ENCODE peak calls at places on chromosomes 4 and X, in nine cellular contexts. N is RWPE2, R is upper lobe of right lung, H is endodermal cell, F is GM12865, S is lower leg skin, A is CD14-positive monocyte, C is GM06990, I is thoracic aorta. K is an unnamed sample.

GRCh38 chr4:11428701-11429571 is at the start of gene HS3ST1:
- DNase-seq in S (peak), H (peak), F (peak), N (peak), C (peak), I (peak), A (peak), R (peak), K (peak)

GRCh38 chrX:71909956-71910355 is 689 bp upstream of the NHSL2 start:
- DNase-seq in F (no peak), R (no peak), N (no peak), I (no peak), A (no peak), S (no peak), H (peak), C (no peak), K (no peak)

GRCh38 chr4:126727461-126727860 is 905.3 kb upstream of the INTU start:
- DNase-seq in I (no peak), S (no peak), R (no peak), A (no peak), C (no peak), H (no peak), N (no peak), F (no peak), K (no peak)

GRCh38 chr4:1927675-1928074 is 56.5 kb downstream of the NSD2 start:
- DNase-seq in H (no peak), S (no peak), R (no peak), F (no peak), C (no peak), N (no peak), I (no peak), A (no peak), K (no peak)

GRCh38 chr4:112448211-112448745 is 67.7 kb downstream of the NEUROG2 start:
- DNase-seq in N (no peak), H (no peak), F (no peak), S (no peak), I (no peak), R (no peak), A (no peak), C (no peak), K (no peak)

GRCh38 chr4:124530464-124531077 is 182.0 kb downstream of the ANKRD50 start:
- DNase-seq in S (no peak), N (no peak), I (no peak), H (no peak), F (no peak), A (no peak), R (no peak), C (no peak), K (no peak)

GRCh38 chr4:182885738-182886077 is 31.5 kb downstream of the DCTD start:
- DNase-seq in R (no peak), I (no peak), F (no peak), S (no peak), H (no peak), C (no peak), N (no peak), A (no peak), K (no peak)

GRCh38 chrX:118074086-118074485 is 42.5 kb downstream of the KLHL13 start:
- DNase-seq in F (no peak), I (no peak), H (no peak), N (no peak), S (no peak), A (no peak), C (no peak), R (no peak), K (no peak)

GRCh38 chrX:103533428-103534216 is 14.3 kb upstream of the RAB40A start:
- DNase-seq in I (peak), F (peak), C (no peak), S (peak), A (peak), R (peak), N (no peak), H (peak), K (peak)

DNA sequence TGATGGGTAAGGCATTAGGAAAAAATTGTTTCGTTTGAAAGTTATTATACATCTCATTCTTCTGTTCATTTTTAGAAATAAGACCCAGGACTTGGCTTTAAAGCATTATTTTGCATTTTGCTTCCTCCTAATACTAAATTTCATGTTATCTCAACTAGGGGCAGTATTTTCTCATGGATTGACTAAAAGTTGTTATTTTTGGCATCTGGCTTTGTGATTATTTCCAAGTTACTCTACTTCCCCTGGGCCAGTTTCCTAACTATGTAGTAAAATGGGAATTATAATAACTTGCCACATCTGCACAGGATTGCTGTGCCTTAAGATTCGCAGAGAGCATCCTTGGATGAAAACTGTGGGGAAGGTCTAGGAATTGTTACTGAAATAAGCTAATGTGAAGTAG is 3.0 kb downstream of the RBPJ start:
- DNase-seq in A (no peak), S (no peak), I (no peak), C (no peak), N (no peak), R (no peak), H (no peak), F (no peak), K (no peak)
- TF ChIP-seq CTCF in A (no peak), S (no peak), I (no peak), C (no peak), N (no peak), R (peak), H (peak), F (no peak), K (no peak)

GRCh38 chr4:83074086-83074704 is 39.2 kb downstream of the COPS4 start:
- DNase-seq in R (no peak), H (peak), A (peak), S (no peak), N (no peak), F (peak), I (no peak), C (peak), K (no peak)
- TF ChIP-seq CTCF in R (peak), H (peak), A (peak), S (no peak), N (peak), F (peak), I (peak), C (peak), K (peak)

DNA sequence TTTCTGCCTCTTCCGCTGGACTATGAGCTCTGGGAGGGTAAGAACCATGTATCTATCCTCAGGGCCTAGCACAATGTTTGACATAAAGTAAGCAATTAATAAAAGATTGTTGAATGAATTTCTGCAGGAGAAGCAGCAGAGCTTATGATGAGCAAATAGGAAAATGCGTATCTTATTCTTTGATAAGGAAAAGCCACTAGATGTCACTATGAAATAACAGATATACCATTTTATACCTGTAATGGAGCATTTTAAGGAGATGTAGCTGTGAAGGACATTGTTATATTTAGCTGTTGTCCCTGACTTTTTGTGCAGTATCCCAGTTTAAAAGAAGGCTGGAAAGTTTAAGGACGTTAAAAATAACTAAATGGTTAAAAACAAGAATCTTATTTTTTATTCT is 147.2 kb upstream of the MBNL3 start:
- DNase-seq in R (no peak), A (no peak), N (no peak), C (no peak), H (no peak), S (no peak), F (no peak), I (no peak), K (no peak)
- TF ChIP-seq CTCF in R (peak), A (no peak), N (peak), C (no peak), H (peak), S (no peak), F (no peak), I (no peak), K (no peak)

DNA sequence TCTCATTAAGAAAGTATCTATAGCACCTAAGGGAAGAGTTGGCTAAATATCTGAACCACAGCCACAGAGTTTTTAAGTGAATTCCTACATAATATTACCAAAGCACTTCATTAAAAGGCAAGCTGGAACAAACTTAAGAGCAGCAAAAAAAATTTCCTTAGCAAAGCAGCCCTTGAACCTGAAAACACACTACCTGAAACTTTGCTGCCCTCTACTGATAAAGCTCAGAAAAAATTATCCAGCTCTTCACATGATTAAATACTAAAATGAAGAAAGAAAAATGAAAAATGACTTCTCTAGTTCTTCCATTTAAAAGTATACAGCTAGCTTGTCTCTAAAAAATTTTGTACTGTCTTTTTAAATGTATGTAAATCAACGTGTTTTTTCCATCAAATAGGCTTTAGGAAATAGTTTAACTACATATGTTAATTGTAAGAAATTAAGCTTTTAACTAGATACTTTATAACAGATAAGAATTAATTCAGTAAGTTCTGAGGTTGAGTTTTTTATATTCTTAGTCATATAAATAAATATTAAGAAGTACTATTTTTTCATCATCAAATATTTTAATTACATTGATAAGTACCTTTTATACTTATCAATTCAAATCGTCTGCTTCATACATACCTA is 156.1 kb downstream of the STPG2 start:
- DNase-seq in A (no peak), I (no peak), C (no peak), H (no peak), N (no peak), S (no peak), R (no peak), F (peak), K (no peak)
- TF ChIP-seq CTCF in A (no peak), I (no peak), C (peak), H (peak), N (peak), S (no peak), R (peak), F (no peak), K (no peak)

DNA sequence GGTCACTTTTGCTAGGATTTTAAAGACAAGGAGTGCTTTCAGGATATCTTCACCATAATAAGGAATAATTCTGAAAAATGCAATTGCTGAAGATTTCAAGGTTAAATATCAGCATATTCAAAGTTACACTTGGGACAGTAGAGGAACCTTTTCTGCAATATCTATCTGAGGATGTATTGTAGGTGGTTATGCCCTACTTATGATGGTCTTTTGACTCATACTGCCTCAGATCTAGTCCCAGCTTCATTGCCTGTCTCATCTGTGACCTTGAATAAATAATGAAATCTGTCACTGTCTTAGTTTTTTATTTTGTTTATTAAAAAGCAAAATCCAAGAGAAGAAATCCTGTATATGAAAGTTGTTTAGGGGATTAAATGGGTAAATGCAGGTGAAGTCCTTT is 2.9 kb downstream of the BANK1 start:
- DNase-seq in N (no peak), A (no peak), I (no peak), R (no peak), S (no peak), H (no peak), C (no peak), F (no peak), K (no peak)
- TF ChIP-seq CTCF in N (no peak), A (no peak), I (no peak), R (no peak), S (no peak), H (no peak), C (no peak), F (no peak), K (no peak)

GRCh38 chrX:47637546-47638195 is 7.9 kb upstream of the CFP start:
- DNase-seq in I (no peak), S (no peak), A (peak), N (no peak), R (peak), C (peak), H (peak), F (no peak), K (no peak)
- TF ChIP-seq CTCF in I (no peak), S (no peak), A (peak), N (no peak), R (peak), C (no peak), H (peak), F (no peak), K (no peak)

DNA sequence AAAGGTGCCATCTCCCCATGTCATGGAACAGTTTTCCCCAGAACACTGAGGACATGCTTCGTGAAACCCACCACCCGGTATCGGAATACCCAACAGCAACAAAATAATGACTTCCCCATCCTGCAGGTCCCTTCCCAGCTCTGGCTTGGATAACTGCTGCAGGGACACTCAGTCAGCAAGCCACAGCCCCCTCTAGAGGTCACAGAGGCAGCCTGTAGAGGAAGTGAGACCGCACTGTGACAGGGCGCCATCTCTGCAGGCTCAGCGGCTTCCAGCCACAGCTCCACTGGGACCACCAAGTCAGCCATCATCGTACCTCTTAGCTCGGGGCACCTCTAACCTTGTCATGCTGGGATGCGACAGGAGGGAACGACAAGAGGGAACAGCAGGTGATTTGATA is 315.9 kb downstream of the LDB2 start:
- DNase-seq in S (no peak), H (peak), N (no peak), F (no peak), A (no peak), R (no peak), C (no peak), I (no peak), K (no peak)
- TF ChIP-seq CTCF in S (no peak), H (peak), N (no peak), F (no peak), A (no peak), R (no peak), C (no peak), I (no peak), K (no peak)

GRCh38 chrX:18410038-18410437 is 15.4 kb upstream of the CDKL5 start:
- DNase-seq in F (peak), N (no peak), R (no peak), S (no peak), C (no peak), H (no peak), I (no peak), A (no peak), K (no peak)
- TF ChIP-seq CTCF in F (peak), N (peak), R (peak), S (no peak), C (peak), H (peak), I (no peak), A (no peak), K (no peak)

DNA sequence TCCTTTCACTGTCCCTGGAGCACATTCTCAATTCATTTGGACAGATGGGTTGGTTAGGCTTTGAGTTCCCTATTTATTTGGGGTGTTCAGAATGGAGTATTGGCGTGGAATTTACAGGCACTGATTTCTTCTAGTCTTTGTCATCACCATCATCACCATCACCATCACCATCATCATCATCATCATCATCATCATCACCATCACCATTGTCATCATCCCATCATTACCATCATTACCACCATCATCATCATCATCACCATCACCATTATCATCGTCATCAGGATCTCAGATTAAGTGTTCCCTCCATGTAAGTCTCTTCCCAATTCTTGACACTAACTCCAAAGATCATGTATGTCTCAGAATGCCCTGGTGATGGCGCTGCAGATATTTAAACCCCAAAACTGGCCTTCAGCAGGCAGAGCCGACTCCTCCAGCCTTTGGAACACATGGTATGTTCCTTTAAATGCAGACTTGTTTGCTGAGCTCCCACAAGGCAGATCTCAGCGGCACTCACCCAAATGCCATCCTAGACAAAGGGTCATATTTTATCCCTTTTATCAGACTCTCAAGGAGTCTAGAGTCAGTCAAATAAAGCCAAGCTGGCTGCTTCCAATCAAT is 19.8 kb upstream of the FAM9A start:
- DNase-seq in F (no peak), H (peak), N (no peak), A (no peak), R (no peak), S (no peak), I (no peak), C (no peak), K (no peak)
- TF ChIP-seq CTCF in F (no peak), H (peak), N (no peak), A (no peak), R (no peak), S (no peak), I (no peak), C (no peak), K (no peak)

GRCh38 chrX:66408507-66408906 is 230.4 kb downstream of the EDA2R start:
- DNase-seq in C (no peak), F (peak), H (no peak), I (no peak), S (no peak), N (no peak), R (no peak), A (no peak), K (no peak)
- TF ChIP-seq CTCF in C (peak), F (peak), H (no peak), I (no peak), S (no peak), N (no peak), R (no peak), A (no peak), K (no peak)